ENCODE peak calls at places on chromosomes 5 and 9, in seven cellular contexts. V is GM23248; H is breast epithelium; R is iPS DF 6.9; G is naive thymus-derived CD4-positive, alpha-beta T cell; B is cardiac muscle cell; S is mammary epithelial cell. L is an unnamed sample.
A peak's percentile ranks its signal among the peaks of the same experiment; 100 is the strongest.

GRCh38 chr5:180873628-180874520 is 12.8 kb upstream of the ZFP62 start:
- DNase-seq in R (no peak), G (no peak), H (no peak), B (peak; percentile 36), V (peak; percentile 57), S (no peak), L (no peak)

GRCh38 chr5:134545070-134545868 is 19.8 kb downstream of the JADE2 start:
- DNase-seq in S (no peak), G (peak; percentile 44), R (no peak), B (peak; percentile 81), V (no peak), H (no peak), L (no peak)

GRCh38 chr5:122471752-122472061 is 159.7 kb downstream of the SNCAIP start:
- DNase-seq in R (no peak), V (no peak), G (no peak), H (no peak), S (no peak), B (no peak), L (no peak)

GRCh38 chr9:122124528-122124927 is 31.4 kb upstream of the TTLL11 start:
- DNase-seq in G (no peak), V (no peak), H (no peak), R (no peak), B (no peak), S (no peak), L (no peak)

GRCh38 chr9:136312436-136312835 is 8.5 kb upstream of the CCDC187 start:
- DNase-seq in G (peak; percentile 37), H (no peak), B (peak; percentile 53), S (no peak), R (no peak), V (peak; percentile 69), L (peak; percentile 57)

GRCh38 chr9:129398901-129399300 is 220.8 kb upstream of the IER5L start:
- DNase-seq in R (no peak), G (no peak), H (no peak), B (no peak), V (no peak), S (no peak), L (no peak)

GRCh38 chr9:116096853-116097252 is 56.7 kb upstream of the PAPPA start:
- DNase-seq in B (peak; percentile 50), R (no peak), S (no peak), H (no peak), G (no peak), V (no peak), L (no peak)

GRCh38 chr5:141779642-141780041 is 97.6 kb upstream of the ARAP3 start:
- DNase-seq in V (peak; percentile 55), S (peak; percentile 69), R (no peak), G (no peak), H (peak; percentile 18), B (peak; percentile 30), L (no peak)

GRCh38 chr5:158943057-158943456 is 156.7 kb downstream of the EBF1 start:
- DNase-seq in B (peak; percentile 67), H (no peak), S (peak; percentile 78), G (no peak), R (no peak), V (peak; percentile 96), L (no peak)

DNA sequence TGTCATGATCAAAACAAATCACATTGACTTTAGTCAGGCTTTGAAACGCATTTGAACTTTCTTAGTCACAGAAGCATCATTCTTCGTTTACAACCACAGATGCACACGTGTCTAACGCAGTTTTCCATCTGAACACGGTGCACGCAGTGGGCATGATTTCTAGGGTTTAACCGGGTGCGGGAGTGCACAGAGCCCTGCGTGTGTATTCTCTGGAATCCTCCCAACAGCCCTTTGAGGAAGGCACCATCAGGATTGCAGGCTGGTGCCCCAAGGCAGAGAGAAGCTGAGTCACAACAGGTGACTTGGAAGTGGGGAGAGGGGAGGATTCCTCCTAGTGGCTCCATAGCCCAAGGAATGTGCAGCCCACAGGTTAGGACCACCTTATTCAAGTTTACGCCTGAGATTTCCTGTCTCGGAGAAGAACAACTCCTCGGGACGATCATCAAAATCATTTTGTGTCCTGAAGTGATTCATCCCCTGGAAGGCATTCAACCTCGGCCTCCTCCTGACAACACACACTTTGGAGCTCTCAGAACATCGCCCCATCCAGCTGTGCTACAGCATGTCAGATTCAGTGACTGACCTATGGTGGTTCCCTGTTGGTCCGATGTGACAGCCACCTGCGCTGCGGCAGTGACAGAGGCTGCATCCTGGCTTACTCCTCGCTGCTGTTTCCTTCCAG is 13.1 kb downstream of the ROPN1L start:
- DNase-seq in H (no peak), V (peak; percentile 91), S (peak; percentile 37), R (no peak), G (no peak), B (peak; percentile 39), L (no peak)
- H3K27ac ChIP-seq in H (no peak overlapping the region), V (peak overlapping the region; percentile 66), S (no peak overlapping the region), R (no peak overlapping the region), G (no peak overlapping the region), B (no peak overlapping the region), L (no peak overlapping the region)

GRCh38 chr9:33877727-33878489 is 60.9 kb downstream of the UBE2R2 start:
- DNase-seq in B (no peak), G (no peak), V (no peak), H (no peak), R (no peak), S (no peak), L (no peak)
- H3K27ac ChIP-seq in B (peak overlapping the region; percentile 58), G (no peak overlapping the region), V (no peak overlapping the region), H (no peak overlapping the region), R (no peak overlapping the region), S (no peak overlapping the region), L (no peak overlapping the region)

GRCh38 chr5:81718300-81718699 is 32.6 kb downstream of the SSBP2 start:
- DNase-seq in S (no peak), G (no peak), R (no peak), B (peak; percentile 9), V (no peak), H (no peak), L (no peak)

GRCh38 chr5:81721049-81721448 is 29.8 kb downstream of the SSBP2 start:
- DNase-seq in R (no peak), S (no peak), H (no peak), G (no peak), V (peak; percentile 20), B (no peak), L (no peak)

GRCh38 chr5:81717815-81718214 is 33.1 kb downstream of the SSBP2 start:
- DNase-seq in B (no peak), H (no peak), R (no peak), G (no peak), V (no peak), S (no peak), L (no peak)

GRCh38 chr5:81719743-81720142 is 31.2 kb downstream of the SSBP2 start:
- DNase-seq in V (no peak), G (no peak), H (no peak), R (no peak), B (no peak), S (no peak), L (no peak)

DNA sequence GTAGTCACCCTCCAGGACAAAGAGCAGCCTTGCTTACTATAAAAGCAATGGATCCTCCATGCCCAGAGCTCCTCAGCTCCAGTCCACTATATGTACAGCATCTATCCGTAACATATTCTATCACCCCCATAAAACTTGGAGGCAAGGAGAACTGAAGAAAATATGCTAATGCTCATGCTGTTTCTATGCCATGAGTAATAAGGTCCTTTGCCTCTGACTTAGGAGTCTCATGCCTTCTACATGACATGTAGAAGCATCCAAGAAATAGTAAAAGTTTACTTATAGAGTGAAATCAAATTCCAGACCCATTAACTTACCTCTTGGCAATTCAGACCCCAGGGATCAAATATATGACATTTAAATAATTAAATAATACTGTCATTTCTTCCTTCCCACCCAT is 33.7 kb downstream of the SSBP2 start:
- DNase-seq in G (no peak), V (peak; percentile 60), R (no peak), B (no peak), S (no peak), H (no peak), L (no peak)
- H3K27ac ChIP-seq in G (no peak overlapping the region), V (no peak overlapping the region), R (no peak overlapping the region), B (peak overlapping the region; percentile 86), S (no peak overlapping the region), H (no peak overlapping the region), L (no peak overlapping the region)

DNA sequence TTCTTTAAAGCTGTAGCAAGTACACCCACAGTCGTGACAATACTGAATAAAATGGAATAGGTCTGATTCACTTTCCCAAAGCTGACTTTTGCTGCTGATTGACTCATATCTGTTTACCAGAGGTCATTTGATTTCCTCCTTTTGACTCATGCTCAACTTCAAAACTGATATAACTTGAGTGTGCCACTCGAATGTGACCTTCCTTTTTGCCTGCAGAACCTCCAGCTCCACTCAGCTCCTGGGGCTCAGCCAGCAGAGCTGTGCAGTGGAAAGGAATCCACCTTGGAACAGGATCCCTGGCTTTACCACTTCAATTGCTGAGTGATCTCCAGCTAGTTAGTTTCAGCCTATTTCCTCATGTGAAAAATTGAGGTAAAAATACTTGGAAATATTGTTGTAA is 84.1 kb downstream of the FEM1C start:
- DNase-seq in R (no peak), S (peak; percentile 90), B (peak; percentile 55), V (peak; percentile 91), H (no peak), G (no peak), L (no peak)
- H3K27ac ChIP-seq in R (no peak overlapping the region), S (peak overlapping the region; percentile 92), B (peak overlapping the region; percentile 6), V (peak overlapping the region; percentile 97), H (no peak overlapping the region), G (no peak overlapping the region), L (no peak overlapping the region)

DNA sequence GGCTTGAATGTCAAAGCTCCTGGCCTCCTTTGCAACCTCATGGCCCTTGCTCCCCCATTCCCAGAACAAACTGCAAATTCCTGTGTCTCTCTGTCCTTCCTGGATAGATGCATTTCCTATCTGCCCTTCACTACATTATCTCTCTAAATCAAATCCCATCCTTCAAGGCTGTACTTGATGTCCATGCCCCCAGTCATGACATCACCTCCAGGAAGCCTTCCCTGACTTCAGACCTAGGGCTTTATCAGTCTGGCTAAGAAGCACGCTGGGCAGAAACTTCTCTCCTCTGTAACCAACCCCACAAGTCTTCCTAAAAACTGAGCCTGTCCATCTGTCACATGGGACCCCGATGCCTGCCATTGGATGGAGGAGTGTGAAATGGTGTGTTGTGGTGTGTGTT is 25.7 kb upstream of the TNIP1 start:
- DNase-seq in S (no peak), R (no peak), V (no peak), G (no peak), B (no peak), H (no peak), L (no peak)
- H3K27ac ChIP-seq in S (no peak overlapping the region), R (no peak overlapping the region), V (no peak overlapping the region), G (no peak overlapping the region), B (no peak overlapping the region), H (no peak overlapping the region), L (no peak overlapping the region)

GRCh38 chr5:126921471-126922091 is 108.8 kb downstream of the MARCHF3 start:
- DNase-seq in G (no peak), V (no peak), S (no peak), H (no peak), R (no peak), B (no peak), L (no peak)

GRCh38 chr5:126920291-126920690 is 110.1 kb downstream of the MARCHF3 start:
- DNase-seq in R (no peak), S (no peak), G (no peak), H (no peak), B (peak; percentile 74), V (peak; percentile 33), L (no peak)

GRCh38 chr5:126931968-126932622 is 98.3 kb downstream of the MARCHF3 start:
- DNase-seq in V (no peak), R (no peak), B (no peak), G (no peak), S (no peak), H (no peak), L (no peak)

GRCh38 chr5:126927424-126927823 is 102.9 kb downstream of the MARCHF3 start:
- DNase-seq in B (no peak), S (no peak), H (no peak), G (no peak), V (no peak), R (no peak), L (no peak)

GRCh38 chr5:126926152-126926551 is 104.2 kb downstream of the MARCHF3 start:
- DNase-seq in G (no peak), B (peak; percentile 11), S (no peak), V (no peak), H (no peak), R (no peak), L (no peak)
- H3K27ac ChIP-seq in G (no peak overlapping the region), B (peak overlapping the region; percentile 16), S (no peak overlapping the region), V (no peak overlapping the region), H (no peak overlapping the region), R (no peak overlapping the region), L (no peak overlapping the region)